ENCODE peak calls at places on chromosomes 16 and 17, in four cellular contexts. Y, C, W and Q are unnamed samples.

GRCh38 chr17:3916013-3916696 is at the start of gene P2RX1:
- DNase-seq in Y (no peak), C (no peak), W (no peak), Q (peak; percentile 95)

GRCh38 chr17:41456206-41456605 is 11.0 kb downstream of the KRT32 start:
- DNase-seq in Y (no peak), C (no peak), W (no peak), Q (no peak)

GRCh38 chr17:4497101-4497824 is 1.4 kb upstream of the SPNS2 start:
- DNase-seq in Y (no peak), C (no peak), W (peak; percentile 52), Q (no peak)

GRCh38 chr17:10435096-10435495 is 13.3 kb upstream of the MYH8 start:
- DNase-seq in Y (no peak), C (no peak), W (no peak), Q (no peak)

GRCh38 chr16:49280861-49281331 is 742 bp downstream of the CBLN1 start:
- DNase-seq in Y (no peak), C (no peak), W (no peak), Q (no peak)

GRCh38 chr17:2111691-2112090 is 56.8 kb downstream of the HIC1 start:
- DNase-seq in Y (peak; percentile 58), C (no peak), W (peak; percentile 97), Q (no peak)

GRCh38 chr17:4574448-4575045 is 9.8 kb upstream of the SMTNL2 start:
- DNase-seq in Y (no peak), C (no peak), W (no peak), Q (no peak)

GRCh38 chr17:79033741-79034501 is 10.0 kb downstream of the C1QTNF1 start:
- DNase-seq in Y (no peak), C (no peak), W (no peak), Q (no peak)

GRCh38 chr16:10280262-10281170 is 98.3 kb upstream of the GRIN2A start:
- DNase-seq in Y (no peak), C (no peak), W (no peak), Q (no peak)

GRCh38 chr16:73036074-73036826 is 11.7 kb downstream of the ZFHX3 start:
- DNase-seq in Y (no peak), C (no peak), W (no peak), Q (no peak)